ENCODE peak calls at places on chromosome 10, in seven cellular contexts. L is thoracic aorta, F is Panc1, R is upper lobe of right lung, X is neuronal stem cell, Q is gastrocnemius medialis, I is body of pancreas. Y is an unnamed sample.

GRCh38 chr10:73404690-73405089 is 9.2 kb downstream of the ANXA7 start:
- DNase-seq in L (no peak), F (no peak), R (no peak), X (no peak), Q (peak; percentile 46), I (no peak), Y (no peak)

GRCh38 chr10:8418631-8419030 is 364.1 kb downstream of the GATA3 start:
- DNase-seq in L (no peak), F (no peak), R (no peak), X (no peak), Q (no peak), I (no peak), Y (no peak)

GRCh38 chr10:33329178-33329577 is 5.3 kb downstream of the NRP1 start:
- DNase-seq in L (no peak), F (no peak), R (no peak), X (no peak), Q (no peak), I (no peak), Y (no peak)

GRCh38 chr10:62961951-62962523 is 145.9 kb upstream of the EGR2 start:
- DNase-seq in L (no peak), F (no peak), R (no peak), X (no peak), Q (no peak), I (no peak), Y (no peak)

GRCh38 chr10:48449501-48450232 is 143.2 kb downstream of the MAPK8 start:
- DNase-seq in L (no peak), F (no peak), R (peak; percentile 53), X (no peak), Q (peak; percentile 40), I (peak; percentile 7), Y (no peak)

GRCh38 chr10:63256047-63256773 is 123.1 kb downstream of the NRBF2 start:
- DNase-seq in L (no peak), F (no peak), R (no peak), X (no peak), Q (no peak), I (no peak), Y (no peak)

GRCh38 chr10:80596391-80597257 is 58.9 kb downstream of the SH2D4B start:
- DNase-seq in L (no peak), F (peak; percentile 25), R (no peak), X (peak; percentile 26), Q (no peak), I (peak; percentile 32), Y (peak; percentile 51)

GRCh38 chr10:25974897-25975459 is 40.9 kb downstream of the MYO3A start:
- DNase-seq in L (no peak), F (no peak), R (no peak), X (no peak), Q (no peak), I (no peak), Y (no peak)

GRCh38 chr10:97722980-97723379 is 9.4 kb downstream of the MARVELD1 start:
- DNase-seq in L (no peak), F (no peak), R (no peak), X (no peak), Q (no peak), I (no peak), Y (no peak)

GRCh38 chr10:110803830-110804338 is 67.8 kb upstream of the PDCD4 start:
- DNase-seq in L (no peak), F (peak; percentile 22), R (no peak), X (peak; percentile 27), Q (no peak), I (peak; percentile 61), Y (peak; percentile 73)

DNA sequence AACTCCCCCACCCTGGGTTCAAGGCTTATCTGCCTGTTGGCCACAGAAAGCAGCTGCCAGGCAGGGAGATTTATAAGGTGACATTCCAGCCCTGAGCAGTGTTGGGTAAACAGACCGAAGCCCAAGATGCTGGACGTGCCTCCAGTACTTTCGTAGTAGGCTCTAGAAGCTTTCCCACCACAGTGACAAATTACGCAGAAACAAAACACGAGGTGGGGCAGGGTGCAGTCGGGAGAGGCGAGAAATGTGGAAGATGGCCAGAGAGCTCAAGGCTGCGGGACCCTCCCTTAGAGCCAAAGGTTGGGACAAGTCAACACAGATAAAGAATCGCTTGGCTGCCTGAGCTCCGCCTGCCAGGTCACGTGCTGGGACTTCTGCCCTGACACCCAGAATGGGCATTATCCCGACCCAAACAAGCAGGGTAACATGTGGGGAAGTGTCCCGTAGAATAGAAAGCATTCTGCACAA is 41.0 kb downstream of the CCDC3 start:
- DNase-seq in L (no peak), F (no peak), R (no peak), X (no peak), Q (peak; percentile 17), I (peak; percentile 32), Y (peak; percentile 91)
- H3K4me3 ChIP-seq in L (peak overlapping the region; percentile 60), F (no peak overlapping the region), R (no peak overlapping the region), X (no peak overlapping the region), Q (no peak overlapping the region), I (no peak overlapping the region), Y (no peak overlapping the region)

DNA sequence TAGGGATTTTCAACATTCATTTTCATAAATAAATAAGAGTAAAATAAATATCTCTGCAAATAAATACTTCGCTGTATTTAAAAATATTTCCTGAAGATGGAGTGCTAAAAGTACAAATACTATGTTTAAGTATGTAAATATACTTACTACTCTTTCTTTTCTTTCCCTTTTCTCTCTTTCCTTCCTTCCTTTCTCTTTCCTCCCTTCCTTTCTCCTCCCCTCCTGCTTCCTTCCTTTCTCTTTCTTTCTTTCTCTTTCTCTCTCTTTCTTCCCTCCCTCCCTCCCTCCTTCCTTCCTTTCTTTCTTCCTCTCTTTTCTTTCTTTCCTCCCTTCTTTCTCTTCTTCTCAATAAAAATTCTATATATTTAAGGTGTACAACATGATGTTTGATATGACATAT is 496.1 kb downstream of the CCSER2 start:
- DNase-seq in L (no peak), F (no peak), R (no peak), X (no peak), Q (no peak), I (no peak), Y (no peak)
- H3K27ac ChIP-seq in L (no peak overlapping the region), F (no peak overlapping the region), R (no peak overlapping the region), X (no peak overlapping the region), Q (no peak overlapping the region), I (no peak overlapping the region), Y (no peak overlapping the region)

GRCh38 chr10:44382131-44382858 is 2.6 kb downstream of the CXCL12 start:
- DNase-seq in L (no peak), F (no peak), R (peak; percentile 48), X (no peak), Q (no peak), I (no peak), Y (no peak)
- H3K4me3 ChIP-seq in L (peak overlapping the region; percentile 79), F (no peak overlapping the region), R (peak overlapping the region; percentile 56), X (no peak overlapping the region), Q (peak overlapping the region; percentile 72), I (no peak overlapping the region), Y (no peak overlapping the region)

GRCh38 chr10:43585046-43585445 is 10.6 kb upstream of the ZNF239 start:
- DNase-seq in L (no peak), F (no peak), R (no peak), X (no peak), Q (no peak), I (no peak), Y (no peak)
- H3K27ac ChIP-seq in L (no peak overlapping the region), F (no peak overlapping the region), R (no peak overlapping the region), X (no peak overlapping the region), Q (no peak overlapping the region), I (no peak overlapping the region), Y (no peak overlapping the region)

DNA sequence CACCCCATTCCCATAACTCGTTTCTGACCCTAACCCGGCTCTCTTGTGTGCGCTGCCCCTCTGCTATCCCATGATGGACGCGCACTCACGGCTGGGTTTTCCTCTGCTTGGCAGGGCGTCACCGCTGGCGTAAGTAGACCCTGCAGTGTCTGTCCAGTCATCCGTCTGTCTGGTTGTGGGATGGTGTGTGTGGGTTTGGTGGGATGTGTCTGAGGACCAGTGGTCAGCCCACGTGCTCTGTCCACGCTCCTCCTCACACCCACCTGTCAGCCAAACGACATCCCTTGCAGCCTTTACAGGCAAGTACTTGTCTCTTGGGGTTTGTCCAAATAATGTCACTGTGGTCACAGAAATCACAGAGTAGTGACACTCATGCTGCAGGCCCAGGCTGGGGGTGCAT is 20.8 kb downstream of the LDB3 start:
- DNase-seq in L (no peak), F (no peak), R (no peak), X (no peak), Q (no peak), I (no peak), Y (no peak)
- H3K4me3 ChIP-seq in L (no peak overlapping the region), F (no peak overlapping the region), R (no peak overlapping the region), X (no peak overlapping the region), Q (no peak overlapping the region), I (no peak overlapping the region), Y (no peak overlapping the region)

GRCh38 chr10:35368485-35369048 is 32.3 kb downstream of the CCNY start:
- DNase-seq in L (no peak), F (no peak), R (no peak), X (no peak), Q (no peak), I (no peak), Y (no peak)
- H3K27ac ChIP-seq in L (peak overlapping the region; percentile 29), F (peak overlapping the region; percentile 0), R (peak overlapping the region; percentile 26), X (no peak overlapping the region), Q (peak overlapping the region; percentile 81), I (peak overlapping the region; percentile 45), Y (peak overlapping the region; percentile 46)

GRCh38 chr10:23694446-23694920 is 255.6 kb downstream of the OTUD1 start:
- DNase-seq in L (no peak), F (no peak), R (no peak), X (peak; percentile 58), Q (no peak), I (no peak), Y (no peak)
- H3K4me3 ChIP-seq in L (peak overlapping the region; percentile 43), F (no peak overlapping the region), R (no peak overlapping the region), X (peak overlapping the region; percentile 75), Q (peak overlapping the region; percentile 42), I (no peak overlapping the region), Y (no peak overlapping the region)

Y was measured in small intestine.